ENCODE peak calls at places on chromosomes 13 and 19, in eight cellular contexts. L, V, O, X, B, I, U and K are unnamed samples.

GRCh38 chr19:53365899-53366493 is 491 bp downstream of the ZNF525 start:
- DNase-seq in L (peak; percentile 18), V (peak; percentile 17), O (peak; percentile 54), X (no peak), B (no peak), I (peak; percentile 26), U (no peak), K (peak; percentile 32)

GRCh38 chr19:32519023-32519422 is 62.0 kb upstream of the PDCD5 start:
- DNase-seq in L (no peak), V (peak; percentile 27), O (peak; percentile 11), X (no peak), B (no peak), I (no peak), U (no peak), K (peak; percentile 16)

GRCh38 chr13:39612023-39612637 is 9.1 kb upstream of the LHFPL6 start:
- DNase-seq in L (peak; percentile 54), V (peak; percentile 86), O (peak; percentile 79), X (peak; percentile 37), B (peak; percentile 46), I (peak; percentile 32), U (peak; percentile 57), K (peak; percentile 61)

GRCh38 chr13:59301166-59301551 is 862.6 kb downstream of the DIAPH3 start:
- DNase-seq in L (no peak), V (no peak), O (no peak), X (no peak), B (no peak), I (no peak), U (no peak), K (no peak)

GRCh38 chr19:35272122-35272715 is 3.5 kb downstream of the USF2 start:
- DNase-seq in L (no peak), V (no peak), O (peak; percentile 63), X (no peak), B (no peak), I (no peak), U (no peak), K (no peak)

GRCh38 chr19:40947573-40947972 is 43.5 kb upstream of the CYP2B6 start:
- DNase-seq in L (no peak), V (no peak), O (no peak), X (no peak), B (no peak), I (no peak), U (no peak), K (no peak)

GRCh38 chr19:47323872-47324271 is 8.1 kb upstream of the C5AR2 start:
- DNase-seq in L (no peak), V (no peak), O (no peak), X (no peak), B (no peak), I (no peak), U (no peak), K (no peak)

GRCh38 chr13:73765651-73766384 is 368.4 kb downstream of the KLF12 start:
- DNase-seq in L (no peak), V (peak; percentile 90), O (no peak), X (peak; percentile 30), B (peak; percentile 99), I (peak; percentile 8), U (no peak), K (no peak)

GRCh38 chr13:43293986-43294880 is 270.8 kb downstream of the DNAJC15 start:
- DNase-seq in L (no peak), V (no peak), O (no peak), X (no peak), B (no peak), I (no peak), U (peak; percentile 84), K (no peak)

GRCh38 chr19:18596752-18597157 is 8.2 kb downstream of the REX1BD start:
- DNase-seq in L (no peak), V (peak; percentile 43), O (peak; percentile 68), X (no peak), B (no peak), I (no peak), U (no peak), K (peak; percentile 54)

GRCh38 chr19:10419646-10420443 is 493 bp upstream of the PDE4A start:
- DNase-seq in L (no peak), V (peak; percentile 46), O (peak; percentile 99), X (peak; percentile 88), B (no peak), I (no peak), U (peak; percentile 55), K (peak; percentile 54)

GRCh38 chr13:41915096-41915495 is 45.8 kb downstream of the VWA8 start:
- DNase-seq in L (no peak), V (no peak), O (no peak), X (no peak), B (no peak), I (no peak), U (peak; percentile 9), K (peak; percentile 83)

GRCh38 chr19:58561373-58562125 is 3.1 kb upstream of the UBE2M start:
- DNase-seq in L (no peak), V (no peak), O (no peak), X (no peak), B (no peak), I (no peak), U (no peak), K (no peak)

GRCh38 chr19:53192771-53193533 is at the start of gene ZNF665:
- DNase-seq in L (peak; percentile 83), V (peak; percentile 89), O (peak; percentile 93), X (no peak), B (peak; percentile 78), I (peak; percentile 46), U (peak; percentile 78), K (peak; percentile 86)

GRCh38 chr19:38035515-38036495 is 128.8 kb downstream of the SIPA1L3 start:
- DNase-seq in L (no peak), V (peak; percentile 40), O (no peak), X (no peak), B (no peak), I (no peak), U (peak; percentile 52), K (peak; percentile 62)